ENCODE peak calls at places on chromosomes 4 and X, in four cellular contexts. M is mesenchymal stem cell, F is H9, Z is IMR-90. L is an unnamed sample.

GRCh38 chrX:2903366-2903765 is 25.8 kb downstream of the ARSD start:
- DNase-seq in M (no peak), F (no peak), Z (no peak), L (no peak)

GRCh38 chr4:4430492-4431195 is 43.7 kb downstream of the NSG1 start:
- DNase-seq in M (peak; percentile 76), F (peak; percentile 74), Z (peak; percentile 92), L (peak; percentile 43)

GRCh38 chr4:37938208-37938607 is 22.0 kb upstream of the PTTG2 start:
- DNase-seq in M (no peak), F (no peak), Z (no peak), L (no peak)

GRCh38 chr4:145066063-145066501 is 31.9 kb downstream of the ANAPC10 start:
- DNase-seq in M (peak; percentile 28), F (no peak), Z (no peak), L (peak; percentile 45)

GRCh38 chr4:57083107-57083506 is 27.1 kb downstream of the IGFBP7 start:
- DNase-seq in M (no peak), F (no peak), Z (peak; percentile 41), L (no peak)

GRCh38 chrX:70592091-70592490 is 147.5 kb downstream of the DLG3 start:
- DNase-seq in M (peak; percentile 55), F (no peak), Z (peak; percentile 63), L (no peak)

GRCh38 chr4:156896536-156896935 is 75.1 kb downstream of the PDGFC start:
- DNase-seq in M (no peak), F (no peak), Z (no peak), L (no peak)

GRCh38 chr4:2787230-2788100 is 5.4 kb upstream of the SH3BP2 start:
- DNase-seq in M (no peak), F (peak; percentile 52), Z (no peak), L (no peak)

GRCh38 chr4:149746281-149746680 is 69.4 kb downstream of the IQCM start:
- DNase-seq in M (no peak), F (no peak), Z (no peak), L (no peak)

GRCh38 chr4:82785248-82786003 is 13.2 kb downstream of the SCD5 start:
- DNase-seq in M (peak; percentile 60), F (peak; percentile 17), Z (peak; percentile 88), L (no peak)

GRCh38 chr4:81504685-81505598 is 33.2 kb upstream of the RASGEF1B start:
- DNase-seq in M (no peak), F (no peak), Z (no peak), L (no peak)

GRCh38 chr4:109977854-109978501 is 65.3 kb downstream of the EGF start:
- DNase-seq in M (peak; percentile 62), F (no peak), Z (peak; percentile 60), L (no peak)

GRCh38 chr4:143921160-143921559 is 15.8 kb upstream of the GYPE start:
- DNase-seq in M (no peak), F (no peak), Z (no peak), L (no peak)

GRCh38 chrX:43835557-43835956 is 46.7 kb downstream of the MAOB start:
- DNase-seq in M (no peak), F (no peak), Z (no peak), L (no peak)

GRCh38 chr4:54525602-54526001 is 132.2 kb upstream of the KIT start:
- DNase-seq in M (peak; percentile 60), F (no peak), Z (peak; percentile 91), L (no peak)

GRCh38 chr4:3106339-3107186 is 32.1 kb downstream of the HTT start:
- DNase-seq in M (peak; percentile 92), F (peak; percentile 91), Z (peak; percentile 89), L (peak; percentile 74)

GRCh38 chr4:114694770-114695169 is 96.2 kb downstream of the UGT8 start:
- DNase-seq in M (peak; percentile 38), F (no peak), Z (peak; percentile 28), L (peak; percentile 26)

GRCh38 chrX:44637282-44637681 is 94.6 kb upstream of the FUNDC1 start:
- DNase-seq in M (no peak), F (no peak), Z (no peak), L (no peak)

DNA sequence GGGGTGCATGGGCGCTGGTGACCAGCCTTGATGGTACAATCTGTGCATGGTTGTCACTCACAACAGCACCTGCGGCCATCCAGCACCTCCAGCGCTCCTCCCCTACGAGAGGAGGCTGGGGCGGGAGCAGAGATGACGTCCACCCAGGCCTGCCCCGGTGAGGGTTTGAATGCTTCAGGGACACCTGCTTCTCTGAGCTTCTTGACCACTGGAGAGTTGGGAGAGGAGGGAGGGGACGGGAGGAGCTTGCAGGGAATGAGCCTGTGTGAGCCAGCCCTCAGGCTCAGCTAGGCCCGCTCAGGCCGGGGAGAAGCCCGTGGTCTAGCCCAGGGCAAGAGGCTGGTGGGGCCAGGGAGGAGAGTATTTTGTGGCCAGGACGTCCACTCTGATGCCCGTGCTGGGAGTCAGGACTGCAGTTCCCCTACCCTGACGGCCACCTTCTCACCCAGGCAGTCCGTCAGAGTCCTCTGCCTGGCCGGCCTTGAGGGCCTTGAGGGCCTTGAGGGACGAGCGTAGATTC is 59.2 kb downstream of the CPZ start:
- DNase-seq in M (no peak), F (peak; percentile 19), Z (no peak), L (no peak)
- H4K8ac ChIP-seq in M (no peak overlapping the region), F (no peak overlapping the region), Z (no peak overlapping the region), L (no peak overlapping the region)

GRCh38 chrX:53681661-53682060 is 4.9 kb downstream of the HUWE1 start:
- DNase-seq in M (no peak), F (no peak), Z (peak; percentile 14), L (no peak)

GRCh38 chrX:53682885-53683555 is 3.5 kb downstream of the HUWE1 start:
- DNase-seq in M (peak; percentile 82), F (peak; percentile 52), Z (peak; percentile 50), L (no peak)

GRCh38 chrX:53684415-53685192 is 1.9 kb downstream of the HUWE1 start:
- DNase-seq in M (no peak), F (no peak), Z (no peak), L (no peak)

GRCh38 chrX:53685711-53686110 is 808 bp downstream of the HUWE1 start:
- DNase-seq in M (no peak), F (no peak), Z (peak; percentile 1), L (no peak)

GRCh38 chrX:53683556-53684414 is 2.7 kb downstream of the HUWE1 start:
- DNase-seq in M (peak; percentile 98), F (peak; percentile 95), Z (peak; percentile 98), L (peak; percentile 98)
- H4K8ac ChIP-seq in M (peak overlapping the region; percentile 94), F (no peak overlapping the region), Z (peak overlapping the region; percentile 99), L (no peak overlapping the region)

GRCh38 chrX:19729761-19730160 is 157.6 kb downstream of the SH3KBP1 start:
- DNase-seq in M (no peak), F (no peak), Z (no peak), L (no peak)

GRCh38 chrX:19731307-19731706 is 156.1 kb downstream of the SH3KBP1 start:
- DNase-seq in M (no peak), F (no peak), Z (no peak), L (no peak)

GRCh38 chrX:19725545-19726102 is 161.8 kb downstream of the SH3KBP1 start:
- DNase-seq in M (peak; percentile 78), F (no peak), Z (peak; percentile 12), L (no peak)

GRCh38 chrX:19728083-19728648 is 159.2 kb downstream of the SH3KBP1 start:
- DNase-seq in M (no peak), F (no peak), Z (no peak), L (no peak)

GRCh38 chrX:19728915-19729314 is 158.5 kb downstream of the SH3KBP1 start:
- DNase-seq in M (peak; percentile 24), F (no peak), Z (no peak), L (no peak)
- H4K8ac ChIP-seq in M (no peak overlapping the region), F (no peak overlapping the region), Z (no peak overlapping the region), L (no peak overlapping the region)

GRCh38 chr4:151324449-151325319 is 721 bp downstream of the SH3D19 start:
- DNase-seq in M (peak; percentile 87), F (peak; percentile 79), Z (peak; percentile 47), L (peak; percentile 77)
- H4K8ac ChIP-seq in M (peak overlapping the region; percentile 42), F (no peak overlapping the region), Z (peak overlapping the region; percentile 32), L (peak overlapping the region; percentile 56)

GRCh38 chr4:140426610-140427103 is 791 bp downstream of the CLGN start:
- DNase-seq in M (no peak), F (no peak), Z (no peak), L (peak; percentile 2)

GRCh38 chr4:140423106-140423505 is 4.3 kb downstream of the CLGN start:
- DNase-seq in M (no peak), F (no peak), Z (peak; percentile 25), L (no peak)

GRCh38 chr4:140427104-140427918 is at the start of gene CLGN:
- DNase-seq in M (peak; percentile 65), F (peak; percentile 93), Z (peak; percentile 44), L (peak; percentile 91)

GRCh38 chr4:140427919-140428471 is 547 bp upstream of the CLGN start:
- DNase-seq in M (peak; percentile 53), F (no peak), Z (peak; percentile 23), L (no peak)
- H4K8ac ChIP-seq in M (no peak overlapping the region), F (no peak overlapping the region), Z (no peak overlapping the region), L (no peak overlapping the region)

DNA sequence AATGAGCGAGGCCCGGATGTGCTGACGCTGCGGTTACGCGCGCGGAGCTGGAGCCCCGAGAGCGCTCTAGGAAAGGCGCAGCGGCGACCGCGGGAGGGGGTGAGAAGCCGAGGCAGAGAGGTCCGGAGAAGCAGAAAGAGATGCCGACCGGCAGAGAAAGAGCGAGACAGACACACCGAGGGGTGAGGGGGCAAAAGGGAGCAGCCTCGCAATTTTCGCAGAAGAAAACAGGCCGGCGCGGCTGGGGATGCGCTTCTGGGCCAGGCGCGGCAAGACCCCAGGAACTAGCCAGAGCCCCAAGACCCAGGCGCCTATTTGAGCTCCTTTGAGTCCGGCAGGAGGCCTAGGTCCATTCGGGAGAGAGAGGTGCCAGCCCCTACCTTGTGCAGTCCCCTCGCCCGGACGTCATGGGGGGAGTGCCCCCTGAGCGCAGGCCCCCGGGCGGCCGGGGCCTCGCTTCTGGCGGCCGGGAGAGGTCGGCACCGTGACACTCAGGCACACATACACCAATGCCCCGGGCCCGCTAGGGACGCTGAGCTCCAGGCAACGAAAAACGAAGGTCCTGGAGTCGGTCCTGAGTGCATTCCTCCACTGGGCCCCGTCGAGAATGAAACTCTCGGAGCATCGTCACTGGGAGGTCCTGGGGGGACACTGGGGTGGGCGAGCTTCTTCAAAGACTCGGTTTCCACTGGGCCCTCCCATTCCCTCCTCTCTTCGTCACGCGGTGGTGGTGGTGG is 13.3 kb downstream of the HMX1 start:
- DNase-seq in M (no peak), F (no peak), Z (no peak), L (no peak)
- H4K8ac ChIP-seq in M (no peak overlapping the region), F (no peak overlapping the region), Z (no peak overlapping the region), L (no peak overlapping the region)

DNA sequence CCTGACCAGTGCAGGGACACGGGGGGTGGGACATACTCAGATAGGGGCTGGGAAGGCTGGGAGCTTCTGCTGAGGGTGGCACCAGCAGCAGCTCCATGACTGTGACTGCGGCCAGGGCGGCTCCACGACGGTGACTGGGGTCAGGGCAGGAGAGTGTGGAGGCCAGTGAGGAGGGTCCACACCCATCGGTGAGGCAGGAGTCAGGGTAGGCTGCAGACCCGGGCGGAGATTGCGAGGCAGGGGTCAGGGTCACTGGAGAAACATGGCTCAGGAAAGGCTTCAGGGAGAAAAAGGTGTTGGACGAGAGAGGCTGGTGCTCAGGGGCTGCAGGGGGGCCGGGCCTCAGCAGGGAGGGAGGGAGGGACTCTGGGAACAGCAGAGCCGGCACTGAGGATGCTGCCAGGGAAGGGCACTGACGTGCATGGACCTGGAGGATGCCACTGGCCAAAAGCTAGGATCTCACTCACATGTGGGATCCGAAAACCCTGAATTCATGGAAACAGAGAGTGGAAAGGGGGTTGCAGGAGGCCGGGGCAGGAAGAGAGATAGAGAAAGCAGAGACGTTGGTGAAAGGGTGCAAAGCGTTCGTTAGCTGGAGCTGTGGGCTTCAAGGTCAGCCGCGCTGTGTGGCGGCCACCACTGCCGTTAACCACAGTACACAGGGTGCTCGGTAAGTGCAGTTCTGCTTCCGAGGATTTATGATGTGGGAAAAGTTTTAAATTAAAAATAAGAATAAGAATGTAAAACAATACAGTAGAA is 22.0 kb downstream of the ATP5ME start:
- DNase-seq in M (no peak), F (no peak), Z (no peak), L (no peak)
- H4K8ac ChIP-seq in M (no peak overlapping the region), F (no peak overlapping the region), Z (no peak overlapping the region), L (peak overlapping the region; percentile 17)